ENCODE peak calls at places on chromosomes 13 and 19, in six cellular contexts. One of them, this sample, is unnamed.
A peak's percentile ranks its signal among the peaks of the same experiment; 100 is the strongest.

GRCh38 chr19:18594096-18594823 is 5.7 kb downstream of the REX1BD start:
- DNase-seq in IMR-90: peak; percentile 76
- DNase-seq in activated CD4-positive, alpha-beta T cell treated with anti-CD3 and anti-CD28 coated beads for 24 hours: peak; percentile 68
- DNase-seq in substantia nigra: no peak
- DNase-seq in right cardiac atrium: peak; percentile 79
- DNase-seq in mammary epithelial cell: peak; percentile 62
- DNase-seq in this sample: peak; percentile 41

GRCh38 chr19:10338940-10339339 is 484 bp downstream of the ICAM3 start:
- DNase-seq in IMR-90: no peak
- DNase-seq in right cardiac atrium: no peak
- DNase-seq in substantia nigra: no peak
- DNase-seq in activated CD4-positive, alpha-beta T cell treated with anti-CD3 and anti-CD28 coated beads for 24 hours: no peak
- DNase-seq in mammary epithelial cell: no peak
- DNase-seq in this sample: no peak

GRCh38 chr13:33524086-33524485 is 238.5 kb upstream of the STARD13 start:
- DNase-seq in IMR-90: peak; percentile 92
- DNase-seq in right cardiac atrium: no peak
- DNase-seq in substantia nigra: no peak
- DNase-seq in mammary epithelial cell: peak; percentile 29
- DNase-seq in activated CD4-positive, alpha-beta T cell treated with anti-CD3 and anti-CD28 coated beads for 24 hours: no peak
- DNase-seq in this sample: no peak

GRCh38 chr13:50033696-50034095 is 18.5 kb downstream of the KCNRG start:
- DNase-seq in substantia nigra: no peak
- DNase-seq in mammary epithelial cell: no peak
- DNase-seq in right cardiac atrium: no peak
- DNase-seq in activated CD4-positive, alpha-beta T cell treated with anti-CD3 and anti-CD28 coated beads for 24 hours: no peak
- DNase-seq in IMR-90: peak; percentile 61
- DNase-seq in this sample: no peak

GRCh38 chr19:34179066-34179465 is 6.8 kb downstream of the LSM14A start:
- DNase-seq in mammary epithelial cell: no peak
- DNase-seq in IMR-90: no peak
- DNase-seq in right cardiac atrium: no peak
- DNase-seq in activated CD4-positive, alpha-beta T cell treated with anti-CD3 and anti-CD28 coated beads for 24 hours: no peak
- DNase-seq in substantia nigra: no peak
- DNase-seq in this sample: no peak

GRCh38 chr19:5772416-5772815 is 12.1 kb downstream of the PRR22 start:
- DNase-seq in right cardiac atrium: no peak
- DNase-seq in activated CD4-positive, alpha-beta T cell treated with anti-CD3 and anti-CD28 coated beads for 24 hours: no peak
- DNase-seq in substantia nigra: no peak
- DNase-seq in mammary epithelial cell: no peak
- DNase-seq in IMR-90: no peak
- DNase-seq in this sample: no peak

GRCh38 chr19:12482505-12482886 is 2.1 kb downstream of the ZNF709 start:
- DNase-seq in mammary epithelial cell: no peak
- DNase-seq in activated CD4-positive, alpha-beta T cell treated with anti-CD3 and anti-CD28 coated beads for 24 hours: no peak
- DNase-seq in IMR-90: no peak
- DNase-seq in substantia nigra: no peak
- DNase-seq in right cardiac atrium: no peak
- DNase-seq in this sample: no peak

GRCh38 chr19:12672744-12673143 is 6.1 kb downstream of the WDR83 start:
- DNase-seq in IMR-90: no peak
- DNase-seq in activated CD4-positive, alpha-beta T cell treated with anti-CD3 and anti-CD28 coated beads for 24 hours: no peak
- DNase-seq in substantia nigra: no peak
- DNase-seq in right cardiac atrium: no peak
- DNase-seq in mammary epithelial cell: no peak
- DNase-seq in this sample: no peak

GRCh38 chr19:17242431-17243208 is 3.1 kb downstream of the NR2F6 start:
- DNase-seq in activated CD4-positive, alpha-beta T cell treated with anti-CD3 and anti-CD28 coated beads for 24 hours: no peak
- DNase-seq in substantia nigra: no peak
- DNase-seq in mammary epithelial cell: no peak
- DNase-seq in IMR-90: no peak
- DNase-seq in right cardiac atrium: no peak
- DNase-seq in this sample: no peak

GRCh38 chr13:42990147-42990990 is 1.7 kb downstream of the EPSTI1 start:
- DNase-seq in activated CD4-positive, alpha-beta T cell treated with anti-CD3 and anti-CD28 coated beads for 24 hours: no peak
- DNase-seq in mammary epithelial cell: no peak
- DNase-seq in IMR-90: peak; percentile 57
- DNase-seq in substantia nigra: no peak
- DNase-seq in right cardiac atrium: no peak
- DNase-seq in this sample: no peak

GRCh38 chr13:99553033-99553432 is 51.8 kb downstream of the TM9SF2 start:
- DNase-seq in mammary epithelial cell: no peak
- DNase-seq in IMR-90: no peak
- DNase-seq in right cardiac atrium: no peak
- DNase-seq in activated CD4-positive, alpha-beta T cell treated with anti-CD3 and anti-CD28 coated beads for 24 hours: no peak
- DNase-seq in substantia nigra: no peak
- DNase-seq in this sample: no peak

GRCh38 chr13:111973186-111974064 is 93.5 kb upstream of the SOX1 start:
- DNase-seq in substantia nigra: no peak
- DNase-seq in right cardiac atrium: no peak
- DNase-seq in activated CD4-positive, alpha-beta T cell treated with anti-CD3 and anti-CD28 coated beads for 24 hours: no peak
- DNase-seq in mammary epithelial cell: no peak
- DNase-seq in IMR-90: no peak
- DNase-seq in this sample: no peak

GRCh38 chr13:40271931-40272775 is 394.3 kb downstream of the FOXO1 start:
- DNase-seq in mammary epithelial cell: peak; percentile 81
- DNase-seq in substantia nigra: no peak
- DNase-seq in IMR-90: peak; percentile 22
- DNase-seq in right cardiac atrium: peak; percentile 84
- DNase-seq in activated CD4-positive, alpha-beta T cell treated with anti-CD3 and anti-CD28 coated beads for 24 hours: peak; percentile 42
- DNase-seq in this sample: peak; percentile 45

GRCh38 chr19:29714953-29715694 is at the start of gene C19orf12:
- DNase-seq in activated CD4-positive, alpha-beta T cell treated with anti-CD3 and anti-CD28 coated beads for 24 hours: peak; percentile 43
- DNase-seq in substantia nigra: no peak
- DNase-seq in IMR-90: peak; percentile 23
- DNase-seq in mammary epithelial cell: peak; percentile 38
- DNase-seq in right cardiac atrium: peak; percentile 63
- DNase-seq in this sample: peak; percentile 53

GRCh38 chr19:7515471-7516226 is at the start of gene ZNF358:
- DNase-seq in activated CD4-positive, alpha-beta T cell treated with anti-CD3 and anti-CD28 coated beads for 24 hours: no peak
- DNase-seq in substantia nigra: peak; percentile 49
- DNase-seq in mammary epithelial cell: no peak
- DNase-seq in right cardiac atrium: peak; percentile 86
- DNase-seq in IMR-90: peak; percentile 46
- DNase-seq in this sample: peak; percentile 50

GRCh38 chr19:33465834-33466233 is 55.8 kb downstream of the PEPD start:
- DNase-seq in substantia nigra: no peak
- DNase-seq in mammary epithelial cell: no peak
- DNase-seq in activated CD4-positive, alpha-beta T cell treated with anti-CD3 and anti-CD28 coated beads for 24 hours: no peak
- DNase-seq in right cardiac atrium: no peak
- DNase-seq in IMR-90: no peak
- DNase-seq in this sample: no peak

GRCh38 chr19:35268546-35269424 is at the start of gene USF2:
- DNase-seq in IMR-90: peak; percentile 61
- DNase-seq in mammary epithelial cell: peak; percentile 50
- DNase-seq in substantia nigra: no peak
- DNase-seq in activated CD4-positive, alpha-beta T cell treated with anti-CD3 and anti-CD28 coated beads for 24 hours: peak; percentile 40
- DNase-seq in right cardiac atrium: peak; percentile 80
- DNase-seq in this sample: peak; percentile 40